ENCODE peak calls at places on chromosomes 13 and 19, in ten cellular contexts. P is IMR-90, I is choroid plexus epithelial cell, E is HL-60, R is GM23338, D is fibroblast of mammary gland, O is astrocyte, Y is cardiac fibroblast, S is transverse colon, Z is GM12865. F is an unnamed sample.
A peak's percentile ranks its signal among the peaks of the same experiment; 100 is the strongest.

GRCh38 chr13:109400192-109400591 is 386.2 kb downstream of the IRS2 start:
- DNase-seq in R (no peak), E (peak; percentile 49), D (no peak), Y (no peak), P (no peak), O (no peak), S (peak; percentile 24), Z (no peak), I (no peak), F (no peak)

GRCh38 chr13:106424805-106425204 is 110.7 kb downstream of the EFNB2 start:
- DNase-seq in E (no peak), Z (no peak), P (peak; percentile 30), D (no peak), S (no peak), I (no peak), O (no peak), Y (no peak), R (no peak), F (no peak)

GRCh38 chr13:108270442-108270841 is 924 bp downstream of the TNFSF13B start:
- DNase-seq in E (no peak), R (no peak), Y (no peak), Z (peak; percentile 11), O (no peak), D (no peak), P (no peak), S (no peak), I (no peak), F (peak; percentile 23)

GRCh38 chr13:95188128-95188527 is 113.1 kb downstream of the ABCC4 start:
- DNase-seq in P (no peak), E (no peak), I (peak; percentile 10), S (no peak), D (peak; percentile 8), Y (no peak), Z (no peak), O (no peak), R (no peak), F (no peak)

GRCh38 chr13:48542581-48543341 is 9.9 kb upstream of the RCBTB2 start:
- DNase-seq in E (no peak), S (peak; percentile 43), O (peak; percentile 7), Z (no peak), I (peak; percentile 59), D (peak; percentile 20), R (peak; percentile 64), P (peak; percentile 16), Y (peak; percentile 21), F (no peak)

GRCh38 chr13:28479005-28479404 is 15.9 kb downstream of the FLT1 start:
- DNase-seq in R (no peak), D (no peak), Z (no peak), E (no peak), I (no peak), S (no peak), Y (no peak), O (no peak), P (no peak), F (no peak)

GRCh38 chr19:30123109-30123508 is 181.1 kb downstream of the URI1 start:
- DNase-seq in I (no peak), Z (no peak), R (no peak), E (no peak), S (no peak), O (no peak), D (no peak), Y (no peak), P (no peak), F (no peak)

GRCh38 chr19:8484331-8484894 is 18.0 kb downstream of the PRAM1 start:
- DNase-seq in P (no peak), I (no peak), E (no peak), R (no peak), S (peak; percentile 56), Y (no peak), D (no peak), O (no peak), Z (no peak), F (no peak)

GRCh38 chr19:18057557-18057956 is 29.2 kb downstream of the IL12RB1 start:
- DNase-seq in P (no peak), R (no peak), O (no peak), E (no peak), I (peak; percentile 50), Z (no peak), D (peak; percentile 24), Y (peak; percentile 21), S (no peak), F (no peak)

GRCh38 chr19:56751078-56751489 is 79.5 kb upstream of the ZNF835 start:
- DNase-seq in S (no peak), E (no peak), O (no peak), P (no peak), I (no peak), D (no peak), Z (no peak), R (no peak), Y (no peak), F (no peak)

GRCh38 chr19:887072-887471 is 5.9 kb downstream of the MED16 start:
- DNase-seq in Y (peak; percentile 52), S (no peak), D (peak; percentile 70), I (peak; percentile 65), R (no peak), Z (no peak), O (peak; percentile 64), E (no peak), P (peak; percentile 67), F (no peak)

GRCh38 chr19:53007200-53008054 is 6.3 kb upstream of the ERVV-1 start:
- DNase-seq in D (no peak), E (no peak), P (no peak), R (no peak), I (no peak), Z (no peak), S (no peak), Y (no peak), O (no peak), F (no peak)

GRCh38 chr19:17021793-17022590 is 4.6 kb downstream of the CPAMD8 start:
- DNase-seq in D (peak; percentile 58), P (peak; percentile 26), E (peak; percentile 58), S (no peak), R (no peak), O (no peak), I (peak; percentile 78), Y (peak; percentile 87), Z (no peak), F (peak; percentile 30)

DNA sequence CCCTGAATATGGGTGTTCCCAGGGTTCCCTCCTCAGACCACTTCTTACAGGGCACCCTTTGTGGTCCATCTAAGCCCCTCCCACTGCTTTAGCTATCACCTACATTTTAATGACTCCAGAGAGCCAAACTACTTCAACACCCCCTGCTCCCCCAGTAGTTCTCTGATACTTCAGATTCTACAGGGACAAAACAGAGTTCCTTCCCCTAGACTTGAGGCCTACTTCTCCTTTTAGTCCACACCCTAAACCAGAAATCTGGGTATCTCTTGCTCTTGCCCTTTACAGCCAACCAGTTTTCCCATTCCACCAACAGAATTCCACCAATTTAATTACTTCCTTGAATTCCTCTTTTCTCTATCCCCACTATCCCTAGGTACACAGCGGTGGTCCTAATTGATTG is 107.2 kb downstream of the KCNRG start:
- DNase-seq in E (no peak), S (no peak), D (no peak), Z (no peak), O (no peak), I (no peak), Y (no peak), R (peak; percentile 38), P (no peak), F (no peak)
- H3K4me3 ChIP-seq in E (peak overlapping the region; percentile 76), S (no peak overlapping the region), D (no peak overlapping the region), Z (no peak overlapping the region), O (no peak overlapping the region), I (no peak overlapping the region), Y (no peak overlapping the region), R (no peak overlapping the region), P (no peak overlapping the region), F (no peak overlapping the region)

GRCh38 chr19:23070353-23070781 is 46.5 kb upstream of the ZNF730 start:
- DNase-seq in D (peak; percentile 59), Z (peak; percentile 2), O (no peak), Y (peak; percentile 63), I (peak; percentile 76), E (no peak), R (peak; percentile 86), S (peak; percentile 11), P (peak; percentile 15), F (peak; percentile 22)
- TF ChIP-seq CTCF in D (peak; percentile 53), Z (peak; percentile 5), O (peak; percentile 24), Y (peak; percentile 67), I (peak; percentile 79), E (no peak), R (peak; percentile 67), S (no peak), P (peak; percentile 35), F (peak; percentile 45)

DNA sequence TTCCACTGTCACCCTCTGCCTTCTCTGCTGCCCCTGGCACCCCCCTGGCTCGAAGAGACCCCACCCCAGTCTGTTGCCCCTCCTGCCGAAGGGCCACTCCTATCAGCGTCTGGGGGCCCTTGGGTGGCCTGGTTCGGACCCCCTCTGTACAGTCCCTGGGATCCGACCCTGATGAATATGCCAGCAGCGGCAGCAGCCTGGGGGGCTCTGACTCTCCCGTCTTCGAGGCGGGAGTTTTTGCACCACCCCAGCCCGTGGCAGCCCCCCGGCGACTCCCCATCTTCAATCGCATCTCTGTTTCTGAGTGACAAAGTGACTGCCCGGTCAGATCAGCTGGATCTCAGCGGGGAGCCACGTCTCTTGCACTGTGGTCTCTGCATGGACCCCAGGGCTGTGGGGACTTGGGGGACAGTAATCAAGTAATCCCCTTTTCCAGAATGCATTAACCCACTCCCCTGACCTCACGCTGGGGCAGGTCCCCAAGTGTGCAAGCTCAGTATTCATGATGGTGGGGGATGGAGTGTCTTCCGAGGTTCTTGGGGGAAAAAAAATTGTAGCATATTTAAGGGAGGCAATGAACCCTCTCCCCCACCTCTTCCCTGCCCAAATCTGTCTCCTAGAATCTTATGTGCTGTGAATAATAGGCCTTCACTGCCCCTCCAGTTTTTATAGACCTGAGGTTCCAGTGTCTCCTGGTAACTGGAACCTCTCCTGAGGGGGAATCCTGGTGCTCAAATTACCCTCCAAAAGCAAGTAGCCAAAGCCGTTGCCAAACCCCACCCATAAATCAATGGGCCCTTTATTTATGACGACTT is 2.0 kb downstream of the ZFP36 start:
- DNase-seq in S (peak; percentile 61), I (peak; percentile 56), E (no peak), P (peak; percentile 52), O (no peak), Y (peak; percentile 60), R (no peak), D (peak; percentile 69), Z (no peak), F (peak; percentile 59)
- H3K4me3 ChIP-seq in S (peak overlapping the region; percentile 83), I (peak overlapping the region; percentile 78), E (peak overlapping the region; percentile 91), P (peak overlapping the region; percentile 68), O (peak overlapping the region; percentile 96), Y (peak overlapping the region; percentile 96), R (peak overlapping the region; percentile 99), D (peak overlapping the region; percentile 97), Z (peak overlapping the region; percentile 92), F (peak overlapping the region; percentile 94)

DNA sequence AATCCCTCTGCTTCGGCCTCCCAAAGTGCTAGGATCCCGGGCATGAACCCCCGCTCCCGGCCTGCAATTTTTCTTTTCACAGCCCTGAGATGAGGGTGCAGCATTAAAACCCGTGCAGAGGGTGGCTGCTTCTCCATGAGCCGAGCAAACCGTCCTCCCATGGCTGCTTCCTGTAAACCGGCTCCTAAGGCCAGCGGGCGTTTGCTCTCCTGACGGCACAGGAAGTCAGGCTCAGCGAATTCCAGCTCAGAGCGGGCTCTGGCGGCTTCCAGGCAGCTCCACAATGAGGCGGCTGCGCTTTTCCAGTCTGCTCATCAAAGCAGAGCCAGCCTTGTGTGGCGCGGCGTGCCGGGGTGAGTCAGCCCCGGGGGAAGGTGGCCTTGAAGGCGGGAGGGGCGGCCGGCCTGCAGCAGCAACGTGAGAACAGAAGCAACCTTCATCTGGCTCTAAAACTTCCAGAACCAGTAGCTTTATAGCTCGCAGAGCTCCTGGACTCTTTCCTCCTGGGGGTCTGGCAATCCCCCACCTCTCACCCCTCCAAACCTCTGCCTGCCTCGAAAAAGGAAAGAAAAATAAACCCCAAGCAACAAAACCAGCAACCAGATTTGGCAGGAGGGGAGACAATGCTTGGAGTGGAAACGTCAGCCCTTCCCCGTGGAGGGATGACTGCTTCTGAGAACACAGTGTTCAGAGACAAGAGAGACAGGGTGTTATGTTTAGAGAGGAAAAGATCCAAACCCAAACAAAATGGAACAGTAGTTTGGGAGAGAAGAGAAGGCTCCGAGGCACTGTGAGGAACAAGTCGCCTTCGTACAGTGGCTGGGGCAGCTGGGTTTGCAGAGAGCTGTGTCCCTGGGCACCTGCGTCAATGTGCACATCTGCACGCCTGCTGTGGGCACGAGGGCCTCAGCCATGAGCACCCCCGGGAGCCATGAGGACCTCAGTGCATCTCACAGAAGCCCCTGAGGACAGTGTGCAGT is 67.8 kb downstream of the GADD45B start:
- DNase-seq in Y (peak; percentile 99), E (peak; percentile 79), P (peak; percentile 98), I (peak; percentile 99), R (peak; percentile 97), D (peak; percentile 98), O (peak; percentile 98), S (peak; percentile 90), Z (peak; percentile 78), F (peak; percentile 96)
- TF ChIP-seq CTCF in Y (peak; percentile 46), E (no peak), P (peak; percentile 56), I (peak; percentile 51), R (no peak), D (peak; percentile 36), O (no peak), S (no peak), Z (no peak), F (peak; percentile 45)

F was measured in fibroblast of the aortic adventitia.